ENCODE peak calls at places on chromosomes 6 and 20, in eight cellular contexts. K is NCI-H1105; B is esophagus squamous epithelium; N is brain microvascular endothelial cell; J is smooth muscle cell of the brain vasculature; W is stimulated activated CD4-positive, alpha-beta T cell treated with anti-CD3 and anti-CD28 coated beads, Interleukin-2, amount 100 ng/mL, for 48 hours; Z is neural crest cell; H is caudate nucleus. V is an unnamed sample.

GRCh38 chr20:36449663-36450062 is 91.7 kb upstream of the MYL9 start:
- DNase-seq in K (no peak), B (no peak), N (no peak), J (no peak), W (no peak), Z (no peak), H (no peak), V (no peak)

GRCh38 chr20:57117296-57117695 is 149.1 kb downstream of the BMP7 start:
- DNase-seq in K (no peak), B (no peak), N (no peak), J (no peak), W (no peak), Z (no peak), H (no peak), V (no peak)

GRCh38 chr6:14932485-14933178 is 313.2 kb upstream of the JARID2 start:
- DNase-seq in K (no peak), B (no peak), N (no peak), J (no peak), W (no peak), Z (no peak), H (no peak), V (no peak)

GRCh38 chr6:145729887-145730286 is 5.4 kb downstream of the EPM2A start:
- DNase-seq in K (no peak), B (no peak), N (no peak), J (no peak), W (no peak), Z (no peak), H (no peak), V (no peak)

GRCh38 chr20:62708591-62709536 is at the start of gene NTSR1:
- DNase-seq in K (no peak), B (no peak), N (no peak), J (no peak), W (no peak), Z (no peak), H (no peak), V (no peak)

GRCh38 chr6:103675807-103676406 is 1183.8 kb downstream of the HACE1 start:
- DNase-seq in K (no peak), B (no peak), N (peak; percentile 17), J (no peak), W (no peak), Z (no peak), H (no peak), V (no peak)

GRCh38 chr6:49530141-49530775 is 20.2 kb upstream of the C6orf141 start:
- DNase-seq in K (no peak), B (no peak), N (no peak), J (no peak), W (no peak), Z (no peak), H (no peak), V (no peak)

GRCh38 chr20:16385462-16385861 is 187.8 kb downstream of the KIF16B start:
- DNase-seq in K (no peak), B (no peak), N (no peak), J (no peak), W (no peak), Z (no peak), H (no peak), V (no peak)

GRCh38 chr6:12386816-12387215 is 96.7 kb downstream of the EDN1 start:
- DNase-seq in K (no peak), B (no peak), N (no peak), J (no peak), W (no peak), Z (no peak), H (no peak), V (no peak)

GRCh38 chr6:106085984-106086832 is at the start of gene PRDM1:
- DNase-seq in K (peak; percentile 89), B (peak; percentile 56), N (no peak), J (no peak), W (peak; percentile 56), Z (peak; percentile 36), H (no peak), V (peak; percentile 26)

GRCh38 chr20:63835031-63835858 is 4.2 kb upstream of the ZBTB46 start:
- DNase-seq in K (no peak), B (peak; percentile 52), N (peak; percentile 97), J (peak; percentile 92), W (no peak), Z (peak; percentile 68), H (peak; percentile 13), V (peak; percentile 81)

V was measured in NCI-H2227 treated with DMSO at 0.1 percent for 48 hours.